ENCODE peak calls at places on chromosomes 5 and 9, in seven cellular contexts. S is transverse colon, G is GM12878, R is ovary, X is K562, A is tibial nerve, Q is stomach. E is an unnamed sample. For H3K27me3, the result is how much of the 10 kb centered on the place peaks cover.

GRCh38 chr9:117825609-117826347 is 121.6 kb downstream of the TLR4 start:
- DNase-seq in G (peak), S (no peak), X (no peak), Q (no peak), A (no peak), R (no peak), E (no peak)

GRCh38 chr5:168766038-168766700 is 187.0 kb upstream of the PANK3 start:
- DNase-seq in X (no peak), S (no peak), R (no peak), G (no peak), A (no peak), Q (no peak), E (no peak)

GRCh38 chr5:132483101-132483500 is 7.5 kb downstream of the IRF1 start:
- DNase-seq in X (no peak), R (peak), G (no peak), S (peak), A (no peak), Q (peak), E (peak)

GRCh38 chr9:6842584-6842947 is 84.8 kb downstream of the KDM4C start:
- DNase-seq in X (no peak), R (no peak), G (no peak), A (no peak), S (no peak), Q (no peak), E (no peak)

GRCh38 chr5:132264546-132265335 is 7.2 kb downstream of the PDLIM4 start:
- DNase-seq in X (no peak), S (no peak), A (peak), Q (no peak), G (no peak), R (no peak), E (no peak)

GRCh38 chr5:143541943-143542797 is 138.7 kb upstream of the NR3C1 start:
- DNase-seq in G (no peak), Q (no peak), R (no peak), X (no peak), S (no peak), A (no peak), E (no peak)

GRCh38 chr9:136090060-136090735 is 4.9 kb downstream of the NACC2 start:
- DNase-seq in X (no peak), S (no peak), A (no peak), G (no peak), Q (no peak), R (no peak), E (peak)

GRCh38 chr5:54226215-54226614 is 84.2 kb downstream of the ARL15 start:
- DNase-seq in S (no peak), A (no peak), X (no peak), R (no peak), G (no peak), Q (no peak), E (no peak)

GRCh38 chr5:179553875-179554274 is 3.5 kb downstream of the RUFY1 start:
- DNase-seq in Q (no peak), A (no peak), R (no peak), G (no peak), X (no peak), S (no peak), E (no peak)

GRCh38 chr9:91843623-91844111 is 106.4 kb downstream of the ROR2 start:
- DNase-seq in X (no peak), A (no peak), S (no peak), Q (peak), G (no peak), R (peak), E (peak)

GRCh38 chr9:128262687-128263086 is 13.1 kb downstream of the GOLGA2 start:
- DNase-seq in X (no peak), R (no peak), S (no peak), A (no peak), G (no peak), Q (no peak), E (no peak)

GRCh38 chr5:177049285-177049684 is 26.8 kb downstream of the ZNF346 start:
- DNase-seq in X (no peak), G (no peak), R (no peak), A (no peak), S (no peak), Q (no peak), E (no peak)

GRCh38 chr5:29800752-29801151 is 1392.7 kb upstream of the CDH6 start:
- DNase-seq in Q (no peak), G (no peak), R (no peak), A (no peak), X (no peak), S (no peak), E (no peak)

GRCh38 chr5:569358-569867 is 42.7 kb upstream of the CEP72 start:
- DNase-seq in X (no peak), Q (peak), S (no peak), R (no peak), G (no peak), A (no peak), E (peak)

GRCh38 chr5:153209016-153209415 is 281.5 kb upstream of the GRIA1 start:
- DNase-seq in G (no peak), X (no peak), A (no peak), S (no peak), Q (no peak), R (no peak), E (no peak)

GRCh38 chr9:4547016-4547415 is 56.7 kb downstream of the SLC1A1 start:
- DNase-seq in A (no peak), G (no peak), Q (no peak), S (no peak), R (no peak), X (no peak), E (no peak)

GRCh38 chr5:58240286-58240685 is 219.6 kb downstream of the PLK2 start:
- DNase-seq in G (no peak), S (no peak), Q (no peak), A (no peak), X (no peak), R (no peak), E (no peak)

GRCh38 chr9:112555844-112556482 is 69.3 kb downstream of the KIAA1958 start:
- DNase-seq in R (no peak), S (peak), Q (peak), G (no peak), A (no peak), X (no peak), E (no peak)

GRCh38 chr9:36797471-36798220 is 225.0 kb downstream of the MELK start:
- DNase-seq in X (no peak), S (no peak), R (no peak), A (no peak), G (no peak), Q (no peak), E (no peak)

GRCh38 chr9:109937841-109938453 is 157.9 kb downstream of the PALM2AKAP2 start:
- DNase-seq in A (no peak), G (no peak), R (no peak), S (no peak), Q (no peak), X (no peak), E (no peak)

GRCh38 chr9:92657296-92658094 is 12.4 kb downstream of the IPPK start:
- DNase-seq in X (no peak), G (no peak), R (peak), Q (no peak), S (no peak), A (no peak), E (no peak)

GRCh38 chr5:30752015-30752414 is 441.5 kb upstream of the CDH6 start:
- DNase-seq in Q (no peak), G (no peak), X (no peak), A (no peak), S (no peak), R (no peak), E (no peak)

GRCh38 chr9:677461-678097 is 163.9 kb upstream of the DMRT1 start:
- DNase-seq in G (no peak), R (no peak), A (no peak), X (no peak), Q (no peak), S (no peak), E (no peak)

GRCh38 chr5:17448877-17449276 is 49.2 kb upstream of the TAF11L2 start:
- DNase-seq in S (no peak), G (no peak), A (no peak), Q (no peak), R (no peak), X (no peak), E (no peak)

GRCh38 chr5:50744761-50745160 is 78.3 kb downstream of the PARP8 start:
- DNase-seq in A (no peak), R (no peak), Q (no peak), G (peak), S (no peak), X (no peak), E (no peak)

GRCh38 chr9:133458643-133459312 is 1.0 kb upstream of the CACFD1 start:
- DNase-seq in S (no peak), X (no peak), A (no peak), G (no peak), R (no peak), Q (no peak), E (no peak)

GRCh38 chr5:159947708-159948358 is 31.6 kb downstream of the ADRA1B start:
- DNase-seq in Q (no peak), S (no peak), X (no peak), A (no peak), R (no peak), G (no peak), E (no peak)

GRCh38 chr5:104977530-104977929 is 1414.9 kb upstream of the NUDT12 start:
- DNase-seq in Q (no peak), G (no peak), R (no peak), S (no peak), A (no peak), X (no peak), E (no peak)

GRCh38 chr9:108755979-108756378 is 99.8 kb downstream of the ACTL7B start:
- DNase-seq in A (no peak), S (no peak), Q (no peak), R (no peak), X (no peak), G (peak), E (no peak)

GRCh38 chr5:142617416-142617815 is 68.5 kb downstream of the FGF1 start:
- DNase-seq in Q (no peak), R (no peak), X (no peak), A (no peak), S (no peak), G (no peak), E (no peak)

GRCh38 chr5:94692610-94693009 is 74.1 kb downstream of the SLF1 start:
- DNase-seq in S (no peak), A (no peak), X (no peak), R (no peak), Q (no peak), G (no peak), E (no peak)

GRCh38 chr9:33297455-33297854 is 7.1 kb downstream of the NFX1 start:
- DNase-seq in R (no peak), Q (peak), G (peak), A (peak), X (peak), S (peak), E (peak)

GRCh38 chr5:56064984-56065383 is 70.2 kb upstream of the IL6ST start:
- DNase-seq in G (peak), Q (no peak), X (no peak), S (no peak), A (no peak), R (no peak), E (no peak)

GRCh38 chr9:69667306-69667705 is 4.9 kb downstream of the APBA1 start:
- DNase-seq in R (no peak), G (no peak), S (no peak), Q (no peak), X (no peak), A (no peak), E (no peak)

GRCh38 chr5:17235736-17236330 is 18.4 kb downstream of the BASP1 start:
- DNase-seq in X (no peak), G (no peak), Q (no peak), R (no peak), S (no peak), A (no peak), E (no peak)

GRCh38 chr5:135435467-135436330 is 11.4 kb downstream of the DCANP1 start:
- DNase-seq in S (no peak), R (peak), A (no peak), G (no peak), Q (no peak), X (peak), E (no peak)

GRCh38 chr9:36148652-36149051 is 12.1 kb downstream of the GLIPR2 start:
- DNase-seq in S (peak), R (peak), A (peak), Q (peak), G (peak), X (peak), E (peak)

GRCh38 chr9:112754578-112754977 is 4.0 kb downstream of the SNX30 start:
- DNase-seq in X (no peak), R (no peak), S (no peak), A (no peak), G (no peak), Q (no peak), E (no peak)

GRCh38 chr9:121441163-121441562 is 58.5 kb downstream of the GGTA1 start:
- DNase-seq in G (no peak), Q (no peak), S (no peak), A (no peak), X (no peak), R (no peak), E (no peak)
- H3K27me3 ChIP-seq in G (under half), Q (under half), S (under half), A (under half), X (under half), R (under half), E (under half)

GRCh38 chr5:80251636-80252035 is 4.2 kb downstream of the SERINC5 start:
- DNase-seq in X (no peak), S (no peak), G (no peak), A (no peak), Q (no peak), R (no peak), E (no peak)

GRCh38 chr5:80254767-80255424 is 952 bp downstream of the SERINC5 start:
- DNase-seq in R (no peak), G (no peak), Q (peak), S (no peak), A (peak), X (no peak), E (no peak)

GRCh38 chr5:80255752-80256479 is at the start of gene SERINC5:
- DNase-seq in A (peak), R (peak), G (no peak), X (peak), Q (peak), S (peak), E (peak)

GRCh38 chr5:80259511-80260200 is 3.8 kb upstream of the SERINC5 start:
- DNase-seq in G (no peak), S (no peak), R (no peak), X (no peak), Q (no peak), A (no peak), E (no peak)

GRCh38 chr5:80255425-80255751 is 460 bp downstream of the SERINC5 start:
- DNase-seq in X (peak), A (peak), G (no peak), R (no peak), S (peak), Q (peak), E (peak)
- H3K27ac ChIP-seq in X (peak), A (peak), G (no peak), R (peak), S (peak), Q (peak), E (peak)

GRCh38 chr5:76526950-76527349 is 96.3 kb downstream of the F2RL2 start:
- DNase-seq in A (no peak), Q (no peak), R (no peak), S (no peak), G (no peak), X (no peak), E (no peak)
- TF ChIP-seq EP300 in A (no peak), Q (no peak), R (no peak), S (no peak), G (no peak), X (no peak), E (no peak)

GRCh38 chr5:145976431-145977155 is 40.2 kb downstream of the SH3RF2 start:
- DNase-seq in G (no peak), A (no peak), X (no peak), S (no peak), Q (no peak), R (no peak), E (no peak)
- H3K27me3 ChIP-seq in G (under half), A (under half), X (under half), S (under half), Q (under half), R (under half), E (under half)

GRCh38 chr9:106920091-106920490 is 57.1 kb downstream of the ZNF462 start:
- DNase-seq in G (no peak), X (no peak), A (no peak), Q (no peak), S (no peak), R (no peak), E (no peak)
- H3K27ac ChIP-seq in G (no peak), X (no peak), A (peak), Q (peak), S (peak), R (no peak), E (peak)

DNA sequence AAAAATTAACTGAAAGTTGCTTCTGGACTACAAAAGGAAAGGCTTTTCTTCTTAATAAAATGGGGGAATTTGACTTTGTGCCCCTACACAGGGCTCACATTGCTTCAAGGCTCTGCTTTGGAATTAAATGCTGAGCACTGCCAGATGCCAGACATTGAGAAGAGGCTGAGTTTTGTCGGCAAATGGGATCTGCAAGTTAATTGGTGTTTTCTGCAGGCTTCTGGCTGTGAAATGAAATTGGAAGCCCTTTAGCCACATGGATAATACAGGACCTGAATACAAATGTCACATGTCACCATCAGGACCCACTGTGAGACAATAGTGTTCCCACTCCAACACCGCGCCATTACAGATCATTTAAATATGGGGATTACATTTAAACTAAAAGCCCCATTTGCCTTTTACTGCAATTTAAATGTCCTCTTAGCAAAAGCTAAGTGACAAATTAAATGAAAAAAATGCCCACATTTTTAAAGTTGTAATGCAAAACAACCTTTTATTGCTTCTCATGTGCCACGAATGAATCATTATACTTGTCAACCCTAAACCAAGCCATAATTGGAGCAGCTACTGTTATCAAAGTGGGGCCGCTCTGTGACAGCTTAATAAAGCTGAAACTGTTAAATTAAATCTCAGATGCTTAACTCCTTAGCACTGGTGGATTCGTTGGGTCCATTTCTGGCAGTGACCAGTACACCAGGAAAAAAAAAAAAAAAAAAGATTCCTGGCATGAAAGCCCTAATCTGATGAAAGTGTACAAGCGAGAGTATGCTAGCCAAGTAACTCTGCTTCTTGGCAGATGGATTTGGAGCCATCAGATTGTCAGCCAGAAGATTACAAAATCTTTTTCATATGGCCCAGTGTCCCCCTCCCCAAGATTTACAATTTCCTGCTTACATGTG is 164.6 kb downstream of the ZSWIM6 start:
- DNase-seq in Q (no peak), G (no peak), A (no peak), S (no peak), R (no peak), X (no peak), E (no peak)
- TF ChIP-seq EP300 in Q (no peak), G (no peak), A (no peak), S (no peak), R (no peak), X (no peak), E (no peak)

DNA sequence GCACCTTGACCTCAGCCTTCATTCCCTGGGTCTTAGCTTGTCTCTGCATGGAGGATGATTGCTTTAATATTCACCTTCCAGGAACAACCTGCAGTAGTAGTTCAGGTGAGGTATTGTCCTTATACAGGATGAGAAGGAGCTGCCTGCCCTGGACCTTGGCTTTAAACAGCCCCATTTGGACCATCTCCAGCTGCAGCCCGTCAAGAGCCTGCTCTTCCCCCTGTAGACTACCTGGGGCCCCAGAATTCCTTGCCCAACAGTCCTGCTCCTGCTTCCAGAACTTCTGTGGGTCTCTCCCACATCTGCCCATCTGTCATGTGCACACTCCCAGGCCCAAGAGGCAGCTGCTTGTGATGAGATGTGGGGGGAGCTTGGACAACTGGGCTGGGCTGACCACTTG is 12.2 kb upstream of the OTP start:
- DNase-seq in R (no peak), G (no peak), X (no peak), A (no peak), Q (no peak), S (no peak), E (no peak)
- H3K27me3 ChIP-seq in R (under half), G (under half), X (under half), A (under half), Q (half or more), S (half or more), E (under half)

GRCh38 chr5:40685952-40686351 is 6.2 kb downstream of the PTGER4 start:
- DNase-seq in X (no peak), A (no peak), Q (no peak), S (no peak), R (no peak), G (no peak), E (no peak)

GRCh38 chr5:40685191-40685590 is 5.5 kb downstream of the PTGER4 start:
- DNase-seq in R (no peak), S (no peak), X (no peak), A (no peak), G (no peak), Q (no peak), E (no peak)

GRCh38 chr5:40689442-40689841 is 9.7 kb downstream of the PTGER4 start:
- DNase-seq in G (peak), A (peak), Q (no peak), R (no peak), S (no peak), X (peak), E (no peak)

GRCh38 chr5:40688127-40688756 is 8.5 kb downstream of the PTGER4 start:
- DNase-seq in G (peak), R (peak), A (peak), S (peak), X (peak), Q (peak), E (peak)

DNA sequence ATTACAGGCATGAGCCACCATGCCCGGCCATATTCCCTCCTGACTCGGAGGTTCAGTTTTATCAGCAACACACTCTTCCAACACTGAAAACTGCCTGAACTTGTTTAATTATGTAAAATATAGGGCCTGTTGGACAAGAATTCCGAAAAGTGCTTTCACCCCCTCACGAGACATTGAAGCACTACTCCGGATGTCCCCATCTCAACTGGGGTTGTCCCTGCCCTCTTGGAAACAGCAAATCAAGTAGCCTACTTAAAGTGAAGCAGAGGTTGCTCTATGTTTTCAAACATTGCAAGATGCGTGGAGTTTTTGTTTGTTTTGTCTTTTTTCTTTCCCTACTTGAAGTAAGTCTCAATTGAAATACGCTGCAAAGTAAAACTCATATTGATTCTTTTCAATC is 7.6 kb downstream of the PTGER4 start:
- DNase-seq in Q (no peak), G (no peak), A (no peak), R (no peak), X (no peak), S (no peak), E (no peak)
- H3K27ac ChIP-seq in Q (peak), G (no peak), A (peak), R (no peak), X (no peak), S (peak), E (peak)

GRCh38 chr5:110297152-110297670 is 429.3 kb downstream of the TMEM232 start:
- DNase-seq in R (no peak), Q (no peak), S (no peak), G (no peak), X (no peak), A (no peak), E (no peak)
- TF ChIP-seq EP300 in R (no peak), Q (no peak), S (no peak), G (no peak), X (no peak), A (no peak), E (no peak)

GRCh38 chr9:75372499-75373268 is 284.4 kb downstream of the OSTF1 start:
- DNase-seq in R (no peak), G (no peak), Q (no peak), S (no peak), X (no peak), A (peak), E (no peak)
- H3K27me3 ChIP-seq in R (under half), G (under half), Q (under half), S (under half), X (under half), A (under half), E (under half)